ENCODE peak calls at places on chromosomes 11 and 22, in six cellular contexts. L is upper lobe of right lung, X is foreskin keratinocyte, T is adrenal gland, B is A549, J is suprapubic skin. M is an unnamed sample.

GRCh38 chr11:33652001-33652400 is 48.6 kb downstream of the C11orf91 start:
- DNase-seq in L (no peak), X (no peak), T (no peak), B (no peak), J (no peak), M (no peak)

GRCh38 chr11:18696638-18697225 is 1.8 kb upstream of the TMEM86A start:
- DNase-seq in L (no peak), X (no peak), T (no peak), B (no peak), J (no peak), M (no peak)

GRCh38 chr11:40381481-40381880 is 1078.0 kb downstream of the LRRC4C start:
- DNase-seq in L (no peak), X (no peak), T (no peak), B (no peak), J (no peak), M (no peak)

GRCh38 chr22:29925402-29925801 is 42.4 kb downstream of the MTMR3 start:
- DNase-seq in L (no peak), X (no peak), T (no peak), B (no peak), J (no peak), M (no peak)

GRCh38 chr11:67345949-67346819 is 7.2 kb downstream of the POLD4 start:
- DNase-seq in L (no peak), X (peak; percentile 85), T (peak; percentile 46), B (peak; percentile 97), J (no peak), M (peak; percentile 94)

GRCh38 chr11:112620621-112621394 is 340.4 kb upstream of the NCAM1 start:
- DNase-seq in L (no peak), X (peak; percentile 72), T (no peak), B (no peak), J (no peak), M (peak; percentile 78)

GRCh38 chr22:32801436-32802290 is at the start of gene TIMP3:
- DNase-seq in L (peak; percentile 86), X (no peak), T (peak; percentile 80), B (peak; percentile 7), J (peak; percentile 92), M (no peak)

GRCh38 chr11:86719781-86720463 is 47.5 kb upstream of the ME3 start:
- DNase-seq in L (no peak), X (peak; percentile 95), T (no peak), B (peak; percentile 84), J (no peak), M (peak; percentile 58)

GRCh38 chr22:43754176-43754575 is 57.9 kb downstream of the EFCAB6 start:
- DNase-seq in L (no peak), X (no peak), T (no peak), B (no peak), J (no peak), M (no peak)

GRCh38 chr22:44357962-44358553 is 45.3 kb upstream of the SHISAL1 start:
- DNase-seq in L (peak; percentile 59), X (no peak), T (no peak), B (no peak), J (peak; percentile 46), M (no peak)

GRCh38 chr11:9077164-9077563 is 14.2 kb downstream of the SCUBE2 start:
- DNase-seq in L (no peak), X (no peak), T (no peak), B (no peak), J (no peak), M (no peak)

GRCh38 chr11:4704054-4704789 is at the start of gene MMP26:
- DNase-seq in L (no peak), X (no peak), T (no peak), B (no peak), J (no peak), M (no peak)

GRCh38 chr11:114321621-114322257 is 25.5 kb downstream of the NNMT start:
- DNase-seq in L (no peak), X (peak; percentile 18), T (no peak), B (peak; percentile 74), J (no peak), M (peak; percentile 66)

GRCh38 chr11:126113515-126113957 is 50.9 kb upstream of the CDON start:
- DNase-seq in L (peak; percentile 90), X (peak; percentile 54), T (peak; percentile 97), B (peak; percentile 88), J (peak; percentile 95), M (peak; percentile 88)

GRCh38 chr11:94834931-94835330 is 66.8 kb downstream of the AMOTL1 start:
- DNase-seq in L (no peak), X (no peak), T (no peak), B (no peak), J (no peak), M (no peak)

GRCh38 chr11:123235117-123235686 is 40.2 kb upstream of the CLMP start:
- DNase-seq in L (no peak), X (no peak), T (peak; percentile 46), B (peak; percentile 43), J (peak; percentile 72), M (no peak)

GRCh38 chr11:26753738-26754504 is 32.1 kb upstream of the SLC5A12 start:
- DNase-seq in L (no peak), X (peak; percentile 14), T (peak; percentile 64), B (peak; percentile 62), J (no peak), M (no peak)

GRCh38 chr22:35328472-35328885 is 28.8 kb downstream of the TOM1 start:
- DNase-seq in L (peak; percentile 83), X (no peak), T (peak; percentile 91), B (no peak), J (no peak), M (no peak)

GRCh38 chr11:103897156-103897555 is 139.3 kb upstream of the DDI1 start:
- DNase-seq in L (no peak), X (no peak), T (no peak), B (no peak), J (no peak), M (no peak)

GRCh38 chr11:35146074-35146521 is 7.1 kb downstream of the CD44 start:
- DNase-seq in L (no peak), X (no peak), T (no peak), B (no peak), J (no peak), M (no peak)

GRCh38 chr11:73185680-73186293 is 32.3 kb upstream of the P2RY2 start:
- DNase-seq in L (no peak), X (peak; percentile 66), T (no peak), B (peak; percentile 79), J (no peak), M (no peak)

GRCh38 chr11:86715611-86716010 is 43.2 kb upstream of the ME3 start:
- DNase-seq in L (no peak), X (no peak), T (no peak), B (no peak), J (no peak), M (no peak)

GRCh38 chr22:35418726-35419125 is 18.8 kb downstream of the MCM5 start:
- DNase-seq in L (no peak), X (no peak), T (no peak), B (no peak), J (no peak), M (no peak)

GRCh38 chr11:34136420-34136819 is 31.0 kb downstream of the NAT10 start:
- DNase-seq in L (no peak), X (no peak), T (no peak), B (no peak), J (no peak), M (no peak)

GRCh38 chr11:34168642-34169051 is 63.2 kb downstream of the NAT10 start:
- DNase-seq in L (no peak), X (no peak), T (no peak), B (no peak), J (no peak), M (no peak)

GRCh38 chr11:60914620-60915249 is 777 bp downstream of the TMEM109 start:
- DNase-seq in L (peak; percentile 75), X (peak; percentile 17), T (peak; percentile 38), B (no peak), J (no peak), M (no peak)

GRCh38 chr11:32464078-32464477 is 28.7 kb upstream of the WT1 start:
- DNase-seq in L (no peak), X (no peak), T (no peak), B (no peak), J (no peak), M (no peak)

GRCh38 chr11:34252651-34253050 is 105.2 kb downstream of the ABTB2 start:
- DNase-seq in L (no peak), X (no peak), T (no peak), B (no peak), J (no peak), M (no peak)

GRCh38 chr11:132093861-132094260 is 723.4 kb downstream of the NTM start:
- DNase-seq in L (no peak), X (no peak), T (no peak), B (no peak), J (no peak), M (no peak)

GRCh38 chr11:2776351-2777061 is 76.7 kb upstream of the KCNQ1OT1 start:
- DNase-seq in L (peak; percentile 61), X (no peak), T (no peak), B (no peak), J (peak; percentile 58), M (no peak)
- H3K27ac ChIP-seq in L (no peak overlapping the region), X (no peak overlapping the region), T (peak overlapping the region; percentile 90), B (peak overlapping the region; percentile 13), J (no peak overlapping the region), M (no peak overlapping the region)

GRCh38 chr22:46117206-46118199 is 32.8 kb upstream of the PPARA start:
- DNase-seq in L (no peak), X (no peak), T (no peak), B (peak; percentile 6), J (no peak), M (no peak)

GRCh38 chr22:46114518-46115387 is 35.6 kb upstream of the PPARA start:
- DNase-seq in L (no peak), X (no peak), T (peak; percentile 50), B (no peak), J (no peak), M (no peak)

GRCh38 chr22:46116491-46116958 is 33.8 kb upstream of the PPARA start:
- DNase-seq in L (peak; percentile 97), X (no peak), T (peak; percentile 98), B (peak; percentile 85), J (peak; percentile 97), M (no peak)

GRCh38 chr22:46115388-46115678 is 35.0 kb upstream of the PPARA start:
- DNase-seq in L (no peak), X (no peak), T (no peak), B (no peak), J (no peak), M (no peak)

GRCh38 chr22:46115755-46116490 is 34.4 kb upstream of the PPARA start:
- DNase-seq in L (no peak), X (no peak), T (peak; percentile 34), B (peak; percentile 5), J (no peak), M (no peak)
- H3K27ac ChIP-seq in L (peak overlapping the region; percentile 45), X (no peak overlapping the region), T (peak overlapping the region; percentile 85), B (peak overlapping the region; percentile 60), J (peak overlapping the region; percentile 76), M (peak overlapping the region; percentile 50)

GRCh38 chr22:20511578-20512259 is 4.3 kb downstream of the MED15 start:
- DNase-seq in L (no peak), X (no peak), T (no peak), B (no peak), J (no peak), M (no peak)
- H3K27ac ChIP-seq in L (peak overlapping the region; percentile 17), X (no peak overlapping the region), T (peak overlapping the region; percentile 60), B (no peak overlapping the region), J (no peak overlapping the region), M (peak overlapping the region; percentile 99)

DNA sequence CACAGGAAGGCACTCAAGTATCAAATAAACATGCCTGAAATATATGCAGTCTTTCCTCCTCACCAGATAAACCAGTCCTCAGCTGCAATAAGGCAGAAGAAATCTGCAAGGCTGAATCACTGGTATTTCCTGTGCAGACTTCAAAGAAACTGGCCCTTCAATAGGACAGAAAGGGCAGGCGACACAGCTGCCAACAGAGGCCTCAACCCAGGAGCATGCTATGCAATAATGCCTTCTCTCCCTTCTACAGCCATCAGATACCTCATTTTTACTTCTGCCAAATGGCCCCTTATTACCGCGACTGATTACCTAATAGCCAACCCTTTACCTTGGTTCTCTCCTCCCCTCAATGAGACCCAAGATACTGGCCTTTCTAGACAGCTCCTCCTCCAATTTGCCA is 8.0 kb downstream of the NUMA1 start:
- DNase-seq in L (no peak), X (no peak), T (peak; percentile 59), B (peak; percentile 17), J (no peak), M (no peak)
- H3K27ac ChIP-seq in L (peak overlapping the region; percentile 52), X (no peak overlapping the region), T (peak overlapping the region; percentile 68), B (peak overlapping the region; percentile 13), J (peak overlapping the region; percentile 12), M (peak overlapping the region; percentile 95)